ENCODE peak calls at places on chromosomes 7 and 10, in five cellular contexts. M is suprapubic skin, I is body of pancreas, A is transverse colon, W is A549. J is an unnamed sample.

GRCh38 chr10:81213360-81213759 is 661.6 kb upstream of the NRG3 start:
- DNase-seq in M (no peak), A (no peak), I (no peak), W (no peak), J (no peak)

GRCh38 chr10:80382989-80383388 is 25.4 kb upstream of the PRXL2A start:
- DNase-seq in I (peak; percentile 45), M (no peak), W (peak; percentile 36), A (peak; percentile 44), J (no peak)

GRCh38 chr10:119281581-119282071 is 74.3 kb downstream of the GRK5 start:
- DNase-seq in I (peak; percentile 74), A (peak; percentile 50), M (no peak), W (no peak), J (no peak)

GRCh38 chr10:33965795-33966581 is 631.5 kb upstream of the NRP1 start:
- DNase-seq in W (no peak), A (no peak), I (peak; percentile 59), M (no peak), J (no peak)

GRCh38 chr7:12638851-12639467 is 48.5 kb upstream of the ARL4A start:
- DNase-seq in A (no peak), M (no peak), W (peak; percentile 22), I (no peak), J (no peak)

GRCh38 chr10:130128922-130129321 is 7.3 kb upstream of the GLRX3 start:
- DNase-seq in A (no peak), M (no peak), I (no peak), W (no peak), J (no peak)

GRCh38 chr7:1242601-1243289 is 10.1 kb downstream of the UNCX start:
- DNase-seq in I (no peak), W (no peak), M (no peak), A (no peak), J (no peak)

GRCh38 chr7:26659121-26659520 is 205.3 kb downstream of the SKAP2 start:
- DNase-seq in M (no peak), I (no peak), A (no peak), W (no peak), J (no peak)

GRCh38 chr10:1598393-1599153 is 138.8 kb downstream of the ADARB2 start:
- DNase-seq in W (no peak), A (no peak), I (no peak), M (no peak), J (no peak)

GRCh38 chr10:64574371-64574770 is 1053.2 kb downstream of the REEP3 start:
- DNase-seq in A (no peak), I (peak; percentile 39), W (no peak), M (no peak), J (no peak)

GRCh38 chr7:36670585-36671431 is 53.5 kb downstream of the AOAH start:
- DNase-seq in I (peak; percentile 66), A (peak; percentile 79), W (peak; percentile 56), M (no peak), J (peak; percentile 3)

GRCh38 chr10:64320448-64320847 is 799.2 kb downstream of the REEP3 start:
- DNase-seq in I (no peak), M (no peak), A (no peak), W (no peak), J (no peak)

GRCh38 chr7:80843018-80843671 is 75.7 kb downstream of the SEMA3C start:
- DNase-seq in W (no peak), I (no peak), A (no peak), M (no peak), J (no peak)

GRCh38 chr10:97566338-97566986 is 6.1 kb upstream of the ANKRD2 start:
- DNase-seq in M (no peak), A (no peak), W (no peak), I (no peak), J (no peak)

GRCh38 chr7:114921636-114922150 is at the start of gene MDFIC:
- DNase-seq in M (no peak), A (peak; percentile 38), I (peak; percentile 41), W (peak; percentile 71), J (no peak)

GRCh38 chr10:34280599-34281374 is 534.3 kb downstream of the PARD3 start:
- DNase-seq in I (peak; percentile 21), W (peak; percentile 35), A (no peak), M (no peak), J (no peak)

GRCh38 chr10:77564781-77565589 is 72.6 kb downstream of the KCNMA1 start:
- DNase-seq in M (no peak), A (no peak), W (peak; percentile 69), I (no peak), J (no peak)

GRCh38 chr7:3682028-3682712 is 381.1 kb downstream of the SDK1 start:
- DNase-seq in A (no peak), I (no peak), M (no peak), W (no peak), J (no peak)

GRCh38 chr10:12097791-12098190 is 29.0 kb downstream of the DHTKD1 start:
- DNase-seq in I (no peak), M (no peak), A (peak; percentile 32), W (no peak), J (no peak)

GRCh38 chr7:47453093-47454056 is 128.5 kb downstream of the TNS3 start:
- DNase-seq in I (peak; percentile 87), A (peak; percentile 65), M (no peak), W (peak; percentile 40), J (no peak)

GRCh38 chr10:54758791-54759190 is 42.2 kb downstream of the PCDH15 start:
- DNase-seq in A (no peak), W (no peak), M (no peak), I (no peak), J (no peak)

GRCh38 chr7:11609071-11609470 is 222.9 kb downstream of the THSD7A start:
- DNase-seq in W (no peak), A (no peak), I (no peak), M (no peak), J (no peak)

GRCh38 chr7:86760236-86760635 is 116.5 kb downstream of the GRM3 start:
- DNase-seq in A (no peak), W (no peak), I (no peak), M (no peak), J (no peak)

GRCh38 chr7:90721869-90722431 is 125.8 kb downstream of the CDK14 start:
- DNase-seq in W (no peak), A (no peak), I (no peak), M (no peak), J (no peak)

GRCh38 chr7:74069790-74070618 is 13.6 kb upstream of the LIMK1 start:
- DNase-seq in W (no peak), M (no peak), I (no peak), A (no peak), J (no peak)

GRCh38 chr7:107661081-107661864 is 645 bp downstream of the SLC26A4 start:
- DNase-seq in M (no peak), I (peak; percentile 73), W (no peak), A (peak; percentile 52), J (no peak)

GRCh38 chr7:7919449-7919945 is 49.1 kb upstream of the GLCCI1 start:
- DNase-seq in A (no peak), W (no peak), I (no peak), M (no peak), J (no peak)

GRCh38 chr10:33193867-33194521 is 140.5 kb downstream of the NRP1 start:
- DNase-seq in A (peak; percentile 17), M (no peak), I (no peak), W (peak; percentile 53), J (no peak)

GRCh38 chr7:12436896-12437535 is 33.4 kb upstream of the VWDE start:
- DNase-seq in A (no peak), W (no peak), M (no peak), I (no peak), J (no peak)

GRCh38 chr10:131981429-131982184 is at the start of gene BNIP3:
- DNase-seq in M (peak; percentile 96), W (peak; percentile 95), I (peak; percentile 97), A (peak; percentile 93), J (peak; percentile 30)
- TF ChIP-seq POLR2A in M (peak; percentile 90), W (peak; percentile 76), I (peak; percentile 97), A (peak; percentile 74), J (no peak)

DNA sequence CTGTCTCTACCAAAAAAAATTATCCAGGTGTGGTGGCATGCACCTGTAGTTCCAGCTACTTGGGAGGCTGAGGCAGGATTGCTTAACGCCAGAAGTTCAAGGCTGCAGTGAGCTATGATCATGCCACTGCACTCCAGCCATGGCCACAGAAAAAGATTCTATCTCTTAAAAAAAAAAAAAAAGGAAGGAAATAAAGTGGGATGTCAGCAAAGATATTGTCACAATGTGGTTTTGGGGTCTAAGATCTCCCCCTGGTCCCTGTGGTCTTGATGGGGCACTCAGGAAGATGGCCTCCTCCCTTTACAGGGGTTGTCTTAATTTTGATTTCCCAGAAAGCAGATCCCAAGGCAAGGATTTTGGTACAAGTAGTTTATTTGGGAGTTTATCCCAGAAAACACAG is 7.4 kb upstream of the KAZALD1 start:
- DNase-seq in M (no peak), W (no peak), I (no peak), A (no peak), J (no peak)
- H3K4me1 ChIP-seq in M (peaks cover 15% of the 10 kb centered on the region), W (peaks cover 29% of the 10 kb centered on the region), I (peaks cover 15% of the 10 kb centered on the region), A (peaks cover 7% of the 10 kb centered on the region), J (peaks cover 9% of the 10 kb centered on the region)

GRCh38 chr7:134777908-134778580 is 1.4 kb upstream of the CALD1 start:
- DNase-seq in M (no peak), I (no peak), A (no peak), W (no peak), J (no peak)

GRCh38 chr7:134777470-134777869 is 2.0 kb upstream of the CALD1 start:
- DNase-seq in W (no peak), M (no peak), A (no peak), I (no peak), J (no peak)

GRCh38 chr7:134780166-134780853 is 876 bp downstream of the CALD1 start:
- DNase-seq in W (no peak), A (no peak), I (no peak), M (no peak), J (no peak)

GRCh38 chr7:134779741-134780065 is 269 bp downstream of the CALD1 start:
- DNase-seq in I (no peak), M (no peak), A (no peak), W (no peak), J (no peak)

GRCh38 chr7:134778941-134779740 is at the start of gene CALD1:
- DNase-seq in M (peak; percentile 80), I (peak; percentile 40), A (peak; percentile 67), W (peak; percentile 68), J (no peak)
- TF ChIP-seq POLR2A in M (peak; percentile 38), I (peak; percentile 52), A (peak; percentile 76), W (no peak), J (no peak)

GRCh38 chr7:51274001-51274400 is 42.6 kb downstream of the COBL start:
- DNase-seq in W (no peak), A (no peak), I (no peak), M (no peak), J (no peak)

GRCh38 chr7:51273360-51273759 is 43.2 kb downstream of the COBL start:
- DNase-seq in I (no peak), W (no peak), A (no peak), M (no peak), J (no peak)

GRCh38 chr7:51276091-51276605 is 40.5 kb downstream of the COBL start:
- DNase-seq in I (no peak), W (no peak), A (no peak), M (no peak), J (no peak)

GRCh38 chr7:51275532-51275931 is 41.1 kb downstream of the COBL start:
- DNase-seq in W (no peak), A (no peak), M (no peak), I (no peak), J (no peak)

DNA sequence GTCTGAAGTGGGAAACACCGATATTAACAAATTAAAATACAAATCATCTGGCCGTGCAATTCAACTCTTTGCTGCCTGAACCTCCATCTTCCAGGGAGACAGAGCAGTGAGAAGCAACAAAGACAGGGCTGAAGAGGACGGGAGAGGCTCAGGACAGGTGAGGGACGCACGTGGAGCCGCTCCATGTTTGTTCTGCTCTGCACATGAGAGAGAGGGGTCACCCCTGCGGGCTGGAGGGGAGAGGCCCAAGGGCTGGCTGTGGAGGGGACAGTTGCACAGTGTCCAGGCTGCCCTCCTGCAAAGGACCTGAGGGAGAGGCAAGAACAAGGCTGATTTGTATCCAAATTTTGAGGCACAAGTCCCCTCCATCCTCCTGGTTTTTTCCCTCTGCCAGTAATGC is 41.7 kb downstream of the COBL start:
- DNase-seq in M (no peak), W (no peak), I (no peak), A (no peak), J (no peak)
- H3K4me1 ChIP-seq in M (no peaks in the 10 kb centered on the region), W (no peaks in the 10 kb centered on the region), I (peaks cover 40% of the 10 kb centered on the region), A (no peaks in the 10 kb centered on the region), J (no peaks in the 10 kb centered on the region)